ENCODE peak calls at places on chromosomes 13 and 19, in six cellular contexts. V is fibroblast of lung, R is H9, G is GM23248, T is kidney, Z is colonic mucosa. B is an unnamed sample.

GRCh38 chr13:25375727-25376358 is 4.1 kb downstream of the ATP8A2 start:
- DNase-seq in T (no peak), V (peak; percentile 19), G (peak; percentile 48), Z (peak; percentile 22), R (peak; percentile 61), B (peak; percentile 51)

GRCh38 chr13:43911871-43912270 is 32.2 kb downstream of the LACC1 start:
- DNase-seq in G (no peak), Z (no peak), T (no peak), V (no peak), R (no peak), B (no peak)

GRCh38 chr13:98658131-98658530 is 81.2 kb upstream of the STK24 start:
- DNase-seq in G (peak; percentile 81), R (no peak), T (no peak), V (no peak), Z (peak; percentile 38), B (no peak)

GRCh38 chr19:49512970-49513745 is 697 bp downstream of the FCGRT start:
- DNase-seq in Z (peak; percentile 80), R (peak; percentile 82), G (peak; percentile 47), T (peak; percentile 84), V (no peak), B (peak; percentile 44)

GRCh38 chr13:42878721-42879120 is 97.3 kb downstream of the FAM216B start:
- DNase-seq in T (no peak), Z (no peak), V (no peak), R (no peak), G (no peak), B (no peak)

GRCh38 chr13:75813323-75813722 is 177.2 kb downstream of the LMO7 start:
- DNase-seq in T (no peak), G (no peak), R (no peak), Z (no peak), V (no peak), B (no peak)

GRCh38 chr19:39430675-39431593 is 4.8 kb downstream of the RPS16 start:
- DNase-seq in Z (peak; percentile 20), G (peak; percentile 52), V (peak; percentile 99), R (peak; percentile 84), T (no peak), B (peak; percentile 99)

GRCh38 chr13:32988588-32989256 is 27.5 kb upstream of the KL start:
- DNase-seq in Z (no peak), V (no peak), T (no peak), R (no peak), G (peak; percentile 7), B (no peak)

GRCh38 chr13:75050419-75051066 is 431.4 kb downstream of the TBC1D4 start:
- DNase-seq in T (no peak), V (peak; percentile 86), Z (no peak), R (no peak), G (peak; percentile 25), B (no peak)

GRCh38 chr13:26881154-26881553 is 120.6 kb upstream of the GPR12 start:
- DNase-seq in R (no peak), Z (no peak), G (peak; percentile 28), T (no peak), V (peak; percentile 44), B (no peak)

GRCh38 chr13:36848228-36848982 is 29.4 kb downstream of the RFXAP start:
- DNase-seq in T (no peak), R (no peak), Z (no peak), V (no peak), G (peak; percentile 45), B (peak; percentile 22)

GRCh38 chr13:33307820-33308219 is 22.3 kb upstream of the STARD13 start:
- DNase-seq in G (no peak), V (peak; percentile 90), T (no peak), R (no peak), Z (no peak), B (peak; percentile 19)

GRCh38 chr19:56393119-56394012 is at the start of gene ZNF582:
- DNase-seq in T (peak; percentile 99), G (peak; percentile 100), Z (peak; percentile 94), R (peak; percentile 96), V (peak; percentile 96), B (peak; percentile 94)

GRCh38 chr19:14381689-14382474 is 638 bp downstream of the ADGRE5 start:
- DNase-seq in T (no peak), G (peak; percentile 90), Z (peak; percentile 85), R (no peak), V (peak; percentile 31), B (no peak)

GRCh38 chr19:17294051-17294891 is 9.0 kb downstream of the ABHD8 start:
- DNase-seq in V (no peak), Z (peak; percentile 62), R (peak; percentile 88), T (no peak), G (peak; percentile 49), B (no peak)

GRCh38 chr19:4115050-4115817 is 8.7 kb downstream of the MAP2K2 start:
- DNase-seq in Z (no peak), R (no peak), V (no peak), T (no peak), G (no peak), B (no peak)

GRCh38 chr13:23673354-23673753 is 103.1 kb downstream of the TNFRSF19 start:
- DNase-seq in T (no peak), G (peak; percentile 96), R (no peak), V (peak; percentile 99), Z (no peak), B (no peak)

GRCh38 chr13:27728271-27728670 is 64.0 kb upstream of the GSX1 start:
- DNase-seq in G (no peak), R (peak; percentile 42), V (no peak), T (no peak), Z (no peak), B (no peak)

GRCh38 chr19:16366433-16367268 is 42.0 kb downstream of the KLF2 start:
- DNase-seq in Z (no peak), G (no peak), V (no peak), T (peak; percentile 57), R (no peak), B (no peak)

GRCh38 chr19:38247734-38248268 is 8.4 kb downstream of the PPP1R14A start:
- DNase-seq in T (no peak), Z (no peak), R (no peak), G (peak; percentile 41), V (peak; percentile 63), B (no peak)
- H3K9ac ChIP-seq in T (no peak overlapping the region), Z (no peak overlapping the region), R (no peak overlapping the region), G (no peak overlapping the region), V (no peak overlapping the region), B (no peak overlapping the region)

GRCh38 chr19:2394669-2395292 is 32.6 kb downstream of the TIMM13 start:
- DNase-seq in Z (peak; percentile 73), R (no peak), T (no peak), V (no peak), G (no peak), B (no peak)
- H3K9ac ChIP-seq in Z (no peak overlapping the region), R (no peak overlapping the region), T (no peak overlapping the region), V (no peak overlapping the region), G (no peak overlapping the region), B (no peak overlapping the region)

DNA sequence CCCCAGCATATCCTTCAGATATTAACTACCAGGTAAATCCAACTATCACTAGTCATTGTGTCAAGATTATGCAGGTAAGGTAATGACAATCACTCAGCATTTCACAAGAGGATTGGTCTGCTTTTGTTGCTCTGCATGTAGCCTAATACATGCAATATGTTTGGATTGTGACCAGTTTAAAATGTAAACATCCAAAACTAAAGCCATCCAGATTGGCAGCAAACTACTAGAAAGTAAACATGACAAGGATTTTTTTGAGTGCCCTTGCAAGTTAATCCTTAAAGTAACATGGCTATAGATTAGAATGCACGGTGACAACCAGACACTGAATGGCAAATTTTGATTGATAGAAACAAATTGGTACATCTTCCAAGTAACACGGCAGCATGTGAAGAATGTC is 429.3 kb upstream of the ARGLU1 start:
- DNase-seq in Z (no peak), G (no peak), R (no peak), V (no peak), T (no peak), B (no peak)
- H3K9ac ChIP-seq in Z (no peak overlapping the region), G (no peak overlapping the region), R (no peak overlapping the region), V (no peak overlapping the region), T (no peak overlapping the region), B (no peak overlapping the region)

DNA sequence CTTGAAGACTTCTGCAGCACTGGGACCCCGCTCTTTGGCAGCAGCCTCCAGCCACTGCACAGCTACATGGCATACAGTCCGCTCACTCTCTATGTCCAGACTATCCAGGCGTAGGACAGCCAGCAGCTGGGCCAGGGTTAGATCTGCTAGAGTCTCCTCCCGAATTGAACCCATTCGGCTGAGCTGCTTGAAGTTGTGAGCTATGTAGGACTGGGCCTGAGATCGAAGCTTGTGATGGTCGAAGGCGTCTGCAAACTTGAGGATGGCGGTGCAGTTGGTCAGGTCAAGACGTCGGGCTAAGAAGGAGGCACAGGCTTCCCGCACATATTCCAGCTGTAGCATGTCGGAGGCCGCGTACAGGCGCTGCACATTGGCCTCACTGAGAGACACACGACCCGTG is 900 bp downstream of the KBTBD7 start:
- DNase-seq in Z (no peak), T (no peak), V (no peak), R (no peak), G (no peak), B (no peak)
- H3K9ac ChIP-seq in Z (no peak overlapping the region), T (no peak overlapping the region), V (no peak overlapping the region), R (no peak overlapping the region), G (peak overlapping the region; percentile 86), B (no peak overlapping the region)

GRCh38 chr13:49716615-49717014 is 25.3 kb upstream of the EBPL start:
- DNase-seq in R (no peak), V (no peak), Z (no peak), G (no peak), T (no peak), B (no peak)
- H3K9ac ChIP-seq in R (no peak overlapping the region), V (no peak overlapping the region), Z (no peak overlapping the region), G (no peak overlapping the region), T (no peak overlapping the region), B (no peak overlapping the region)

B was measured in endothelial cell of umbilical vein.